ENCODE peak calls at places on chromosomes 3 and 15, in ten cellular contexts. O, G, V, X, Q, K, F, J, E and R are unnamed samples.

GRCh38 chr3:194333212-194333980 is 17.7 kb downstream of the CPN2 start:
- DNase-seq in O (peak; percentile 87), V (peak; percentile 93), G (peak; percentile 97), F (peak; percentile 80), J (peak; percentile 99), X (peak; percentile 90), K (peak; percentile 47), E (peak; percentile 87), Q (no peak), R (peak; percentile 95)

GRCh38 chr15:80459380-80459779 is 55.2 kb downstream of the ARNT2 start:
- DNase-seq in F (no peak), G (no peak), Q (no peak), J (no peak), O (no peak), X (no peak), E (no peak), K (no peak), V (no peak), R (no peak)

GRCh38 chr3:42827023-42827422 is 17.8 kb downstream of the ACKR2 start:
- DNase-seq in X (no peak), G (no peak), O (no peak), E (no peak), Q (no peak), F (no peak), K (no peak), V (no peak), J (no peak), R (no peak)

GRCh38 chr15:33148129-33148850 is 46.2 kb downstream of the FMN1 start:
- DNase-seq in K (no peak), Q (no peak), F (no peak), G (no peak), J (no peak), E (no peak), O (peak; percentile 4), V (no peak), X (no peak), R (no peak)

GRCh38 chr3:3739345-3740060 is 59.7 kb upstream of the LRRN1 start:
- DNase-seq in G (no peak), K (no peak), F (no peak), O (no peak), E (no peak), J (no peak), X (no peak), V (no peak), Q (no peak), R (no peak)

GRCh38 chr15:47705601-47706000 is 11.7 kb upstream of the SEMA6D start:
- DNase-seq in G (no peak), V (no peak), F (no peak), E (no peak), K (no peak), Q (no peak), J (no peak), X (no peak), O (no peak), R (no peak)

GRCh38 chr15:74263473-74263872 is 27.3 kb downstream of the CCDC33 start:
- DNase-seq in K (no peak), E (no peak), V (no peak), J (no peak), O (peak; percentile 43), X (no peak), Q (no peak), G (no peak), F (no peak), R (no peak)

GRCh38 chr3:167241048-167241845 is 138.8 kb downstream of the ZBBX start:
- DNase-seq in J (no peak), E (no peak), X (no peak), Q (no peak), V (no peak), O (no peak), K (no peak), F (no peak), G (no peak), R (no peak)

GRCh38 chr3:176961916-176962315 is 235.4 kb downstream of the TBL1XR1 start:
- DNase-seq in V (no peak), O (no peak), F (no peak), J (no peak), G (no peak), Q (no peak), K (no peak), E (no peak), X (no peak), R (no peak)

GRCh38 chr15:59991919-59992318 is 12.2 kb upstream of the FOXB1 start:
- DNase-seq in O (no peak), E (no peak), Q (no peak), K (no peak), V (no peak), G (no peak), F (no peak), J (no peak), X (no peak), R (no peak)

GRCh38 chr15:87207945-87208580 is 1048.5 kb downstream of the NTRK3 start:
- DNase-seq in O (no peak), J (no peak), Q (no peak), X (no peak), K (no peak), E (no peak), V (no peak), F (no peak), G (no peak), R (no peak)

GRCh38 chr3:16286672-16287604 is 21.9 kb downstream of the OXNAD1 start:
- DNase-seq in G (no peak), V (no peak), K (no peak), J (no peak), O (no peak), Q (no peak), F (no peak), E (no peak), X (no peak), R (no peak)

GRCh38 chr3:185789891-185790830 is 34.7 kb downstream of the IGF2BP2 start:
- DNase-seq in F (no peak), X (no peak), K (no peak), Q (no peak), E (no peak), V (no peak), G (peak; percentile 54), O (no peak), J (no peak), R (no peak)

GRCh38 chr3:155032918-155033317 is 47.2 kb upstream of the MME start:
- DNase-seq in K (no peak), Q (no peak), V (no peak), J (no peak), O (peak; percentile 7), E (no peak), G (no peak), X (no peak), F (no peak), R (no peak)

GRCh38 chr15:80674245-80674614 is 20.9 kb upstream of the ABHD17C start:
- DNase-seq in K (no peak), J (no peak), E (no peak), O (no peak), Q (no peak), X (peak; percentile 21), V (no peak), G (peak; percentile 36), F (no peak), R (no peak)

GRCh38 chr15:69244798-69245197 is 53.9 kb upstream of the PAQR5 start:
- DNase-seq in F (no peak), E (no peak), G (no peak), X (no peak), O (no peak), J (no peak), K (no peak), V (no peak), Q (no peak), R (no peak)
- TF ChIP-seq CTCF in F (no peak), E (no peak), G (no peak), X (no peak), O (no peak), J (no peak), K (no peak), V (no peak), Q (no peak), R (no peak)

DNA sequence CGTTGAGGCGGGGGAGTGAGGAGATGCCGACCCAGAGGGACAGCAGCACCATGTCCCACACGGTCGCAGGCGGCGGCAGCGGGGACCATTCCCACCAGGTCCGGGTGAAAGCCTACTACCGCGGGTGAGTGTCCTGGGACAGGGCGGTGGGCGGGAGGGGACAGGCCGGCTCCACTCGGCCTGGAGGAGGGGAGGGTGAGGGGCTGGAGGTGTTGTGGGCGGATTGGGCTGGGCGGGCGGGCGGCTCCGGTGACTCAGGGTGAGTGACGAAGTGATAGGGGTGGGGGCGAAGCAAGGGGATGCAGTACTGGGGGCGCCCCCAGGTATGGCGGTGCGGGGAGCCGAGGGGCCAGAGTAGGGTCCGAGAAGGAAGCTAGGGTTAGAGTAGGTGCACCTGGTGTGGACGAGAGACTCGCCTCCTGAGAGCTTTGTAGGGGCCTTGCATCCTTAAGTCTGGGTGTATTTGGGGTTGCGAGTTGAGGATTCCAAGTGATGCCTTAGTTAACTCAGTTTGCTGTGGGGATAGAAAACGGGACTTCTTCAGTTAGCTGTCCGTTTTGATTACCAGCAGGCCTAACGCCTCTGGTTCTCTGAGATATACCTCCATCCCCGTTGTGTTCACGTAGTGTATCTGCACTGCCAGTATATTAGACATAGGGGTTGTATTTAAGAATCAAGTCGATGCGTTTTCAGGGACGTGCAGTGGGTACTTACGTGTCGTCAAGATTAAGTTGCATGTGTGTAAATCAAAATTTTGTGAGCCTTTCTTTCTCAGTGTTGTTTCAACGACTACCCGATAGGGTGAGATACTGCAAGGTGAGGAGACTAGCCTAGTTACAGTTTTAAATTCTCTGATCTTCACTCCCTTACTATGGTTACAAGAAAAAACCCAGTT is 670 bp downstream of the PRKCI start:
- DNase-seq in E (no peak), G (peak; percentile 58), O (peak; percentile 53), Q (peak; percentile 3), F (peak; percentile 45), K (peak; percentile 69), J (no peak), X (peak; percentile 65), V (peak; percentile 81), R (peak; percentile 60)
- TF ChIP-seq CTCF in E (peak; percentile 11), G (no peak), O (no peak), Q (peak; percentile 22), F (no peak), K (no peak), J (no peak), X (no peak), V (no peak), R (peak; percentile 1)

GRCh38 chr3:22685598-22685997 is 517.5 kb upstream of the UBE2E2 start:
- DNase-seq in G (peak; percentile 29), J (no peak), Q (no peak), F (no peak), K (no peak), V (no peak), X (no peak), O (peak; percentile 11), E (no peak), R (no peak)
- TF ChIP-seq CTCF in G (no peak), J (no peak), Q (no peak), F (no peak), K (no peak), V (no peak), X (no peak), O (peak; percentile 16), E (no peak), R (no peak)

DNA sequence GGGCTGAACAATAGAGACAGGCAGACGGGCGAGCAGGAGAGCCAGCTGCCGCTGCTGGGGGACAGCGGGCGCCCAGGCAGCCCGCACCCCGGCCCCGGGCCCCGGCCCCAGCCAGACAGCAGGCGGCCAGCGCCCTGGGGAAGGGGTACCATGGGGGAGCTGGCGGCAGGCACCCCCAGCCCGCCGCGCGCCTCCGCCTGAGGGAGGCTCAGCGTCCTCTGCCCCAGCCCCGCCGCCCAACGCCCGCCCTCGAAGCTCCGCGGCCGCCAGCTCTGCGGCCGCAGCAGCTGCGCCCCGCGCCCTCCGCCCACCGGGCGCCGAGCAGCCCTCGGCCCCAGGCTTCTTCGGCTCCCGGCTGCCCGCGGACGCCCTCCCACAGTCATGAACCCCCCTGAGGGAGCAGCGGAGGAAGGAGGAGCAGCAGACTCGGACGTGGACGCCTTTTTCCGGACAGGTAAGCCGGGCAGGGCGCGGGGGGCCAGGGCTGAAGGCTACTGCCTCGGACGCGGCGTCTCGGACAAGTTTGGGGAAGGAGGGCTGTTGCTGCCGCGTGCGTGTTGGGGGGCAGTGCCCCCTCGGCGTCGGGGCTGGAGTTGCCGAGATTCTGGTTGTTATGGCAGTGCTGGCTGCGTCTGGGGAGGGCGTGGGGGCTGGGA is 41.6 kb upstream of the ROPN1 start:
- DNase-seq in Q (no peak), F (peak; percentile 34), G (no peak), O (no peak), V (no peak), J (peak; percentile 69), X (no peak), E (peak; percentile 16), K (peak; percentile 18), R (no peak)
- TF ChIP-seq CTCF in Q (no peak), F (no peak), G (peak; percentile 13), O (no peak), V (no peak), J (no peak), X (no peak), E (peak; percentile 39), K (no peak), R (peak; percentile 63)